ENCODE peak calls at places on chromosomes 7 and 10, in ten cellular contexts. One of them, this sample, is unnamed.

GRCh38 chr10:121681982-121682687 is 83.9 kb upstream of the FGFR2 start:
- DNase-seq in stimulated activated naive B cell treated with anti-CD40 and anti-IgM and Interleukin-4, amounts not matched to agents 10 μg/mL and 1 μg/mL and 100 μg/mL, for 72 hours: no peak
- DNase-seq in HT1080: no peak
- DNase-seq in CD4-positive, alpha-beta memory T cell: no peak
- DNase-seq in right atrium auricular region: no peak
- DNase-seq in activated CD4-positive, CD25-positive, alpha-beta regulatory T cell: no peak
- DNase-seq in neuronal stem cell: no peak
- DNase-seq in choroid plexus epithelial cell: no peak
- DNase-seq in stimulated activated CD8-positive, alpha-beta memory T cell treated with anti-CD3 and anti-CD28 coated beads, Interleukin-7, amount 100 ng/mL, for 1 hour: no peak
- DNase-seq in midbrain: peak
- DNase-seq in this sample: no peak

GRCh38 chr10:58435297-58435696 is 50.1 kb downstream of the TFAM start:
- DNase-seq in right atrium auricular region: peak
- DNase-seq in stimulated activated CD8-positive, alpha-beta memory T cell treated with anti-CD3 and anti-CD28 coated beads, Interleukin-7, amount 100 ng/mL, for 1 hour: no peak
- DNase-seq in activated CD4-positive, CD25-positive, alpha-beta regulatory T cell: no peak
- DNase-seq in stimulated activated naive B cell treated with anti-CD40 and anti-IgM and Interleukin-4, amounts not matched to agents 10 μg/mL and 1 μg/mL and 100 μg/mL, for 72 hours: no peak
- DNase-seq in choroid plexus epithelial cell: peak
- DNase-seq in neuronal stem cell: no peak
- DNase-seq in CD4-positive, alpha-beta memory T cell: no peak
- DNase-seq in midbrain: no peak
- DNase-seq in HT1080: peak
- DNase-seq in this sample: no peak

GRCh38 chr7:159227433-159227832 is 82.8 kb upstream of the VIPR2 start:
- DNase-seq in HT1080: no peak
- DNase-seq in stimulated activated CD8-positive, alpha-beta memory T cell treated with anti-CD3 and anti-CD28 coated beads, Interleukin-7, amount 100 ng/mL, for 1 hour: no peak
- DNase-seq in choroid plexus epithelial cell: no peak
- DNase-seq in midbrain: no peak
- DNase-seq in right atrium auricular region: no peak
- DNase-seq in activated CD4-positive, CD25-positive, alpha-beta regulatory T cell: no peak
- DNase-seq in stimulated activated naive B cell treated with anti-CD40 and anti-IgM and Interleukin-4, amounts not matched to agents 10 μg/mL and 1 μg/mL and 100 μg/mL, for 72 hours: no peak
- DNase-seq in neuronal stem cell: no peak
- DNase-seq in CD4-positive, alpha-beta memory T cell: no peak
- DNase-seq in this sample: no peak

GRCh38 chr7:108459922-108460551 is 3.8 kb upstream of the NRCAM start:
- DNase-seq in choroid plexus epithelial cell: peak
- DNase-seq in activated CD4-positive, CD25-positive, alpha-beta regulatory T cell: no peak
- DNase-seq in neuronal stem cell: no peak
- DNase-seq in stimulated activated CD8-positive, alpha-beta memory T cell treated with anti-CD3 and anti-CD28 coated beads, Interleukin-7, amount 100 ng/mL, for 1 hour: no peak
- DNase-seq in HT1080: peak
- DNase-seq in right atrium auricular region: no peak
- DNase-seq in stimulated activated naive B cell treated with anti-CD40 and anti-IgM and Interleukin-4, amounts not matched to agents 10 μg/mL and 1 μg/mL and 100 μg/mL, for 72 hours: no peak
- DNase-seq in CD4-positive, alpha-beta memory T cell: no peak
- DNase-seq in midbrain: peak
- DNase-seq in this sample: peak

GRCh38 chr7:129730159-129730558 is 118.6 kb downstream of the NRF1 start:
- DNase-seq in right atrium auricular region: no peak
- DNase-seq in HT1080: no peak
- DNase-seq in stimulated activated naive B cell treated with anti-CD40 and anti-IgM and Interleukin-4, amounts not matched to agents 10 μg/mL and 1 μg/mL and 100 μg/mL, for 72 hours: no peak
- DNase-seq in midbrain: no peak
- DNase-seq in choroid plexus epithelial cell: no peak
- DNase-seq in neuronal stem cell: no peak
- DNase-seq in activated CD4-positive, CD25-positive, alpha-beta regulatory T cell: no peak
- DNase-seq in CD4-positive, alpha-beta memory T cell: no peak
- DNase-seq in stimulated activated CD8-positive, alpha-beta memory T cell treated with anti-CD3 and anti-CD28 coated beads, Interleukin-7, amount 100 ng/mL, for 1 hour: no peak
- DNase-seq in this sample: no peak

GRCh38 chr10:91296471-91296870 is 76.0 kb downstream of the PCGF5 start:
- DNase-seq in midbrain: no peak
- DNase-seq in HT1080: peak
- DNase-seq in activated CD4-positive, CD25-positive, alpha-beta regulatory T cell: no peak
- DNase-seq in stimulated activated CD8-positive, alpha-beta memory T cell treated with anti-CD3 and anti-CD28 coated beads, Interleukin-7, amount 100 ng/mL, for 1 hour: no peak
- DNase-seq in right atrium auricular region: no peak
- DNase-seq in stimulated activated naive B cell treated with anti-CD40 and anti-IgM and Interleukin-4, amounts not matched to agents 10 μg/mL and 1 μg/mL and 100 μg/mL, for 72 hours: no peak
- DNase-seq in choroid plexus epithelial cell: peak
- DNase-seq in CD4-positive, alpha-beta memory T cell: no peak
- DNase-seq in neuronal stem cell: no peak
- DNase-seq in this sample: no peak

GRCh38 chr10:36624551-36625100 is 500.8 kb upstream of the ANKRD30A start:
- DNase-seq in right atrium auricular region: no peak
- DNase-seq in stimulated activated naive B cell treated with anti-CD40 and anti-IgM and Interleukin-4, amounts not matched to agents 10 μg/mL and 1 μg/mL and 100 μg/mL, for 72 hours: no peak
- DNase-seq in neuronal stem cell: no peak
- DNase-seq in HT1080: no peak
- DNase-seq in activated CD4-positive, CD25-positive, alpha-beta regulatory T cell: no peak
- DNase-seq in CD4-positive, alpha-beta memory T cell: no peak
- DNase-seq in midbrain: no peak
- DNase-seq in stimulated activated CD8-positive, alpha-beta memory T cell treated with anti-CD3 and anti-CD28 coated beads, Interleukin-7, amount 100 ng/mL, for 1 hour: no peak
- DNase-seq in choroid plexus epithelial cell: no peak
- DNase-seq in this sample: no peak

GRCh38 chr7:4709187-4709586 is 27.1 kb downstream of the FOXK1 start:
- DNase-seq in choroid plexus epithelial cell: no peak
- DNase-seq in stimulated activated naive B cell treated with anti-CD40 and anti-IgM and Interleukin-4, amounts not matched to agents 10 μg/mL and 1 μg/mL and 100 μg/mL, for 72 hours: no peak
- DNase-seq in activated CD4-positive, CD25-positive, alpha-beta regulatory T cell: no peak
- DNase-seq in midbrain: no peak
- DNase-seq in CD4-positive, alpha-beta memory T cell: no peak
- DNase-seq in HT1080: no peak
- DNase-seq in stimulated activated CD8-positive, alpha-beta memory T cell treated with anti-CD3 and anti-CD28 coated beads, Interleukin-7, amount 100 ng/mL, for 1 hour: no peak
- DNase-seq in right atrium auricular region: no peak
- DNase-seq in neuronal stem cell: no peak
- DNase-seq in this sample: no peak

GRCh38 chr10:104342941-104343411 is 4.7 kb upstream of the ITPRIP start:
- DNase-seq in choroid plexus epithelial cell: no peak
- DNase-seq in activated CD4-positive, CD25-positive, alpha-beta regulatory T cell: no peak
- DNase-seq in neuronal stem cell: no peak
- DNase-seq in stimulated activated naive B cell treated with anti-CD40 and anti-IgM and Interleukin-4, amounts not matched to agents 10 μg/mL and 1 μg/mL and 100 μg/mL, for 72 hours: no peak
- DNase-seq in midbrain: no peak
- DNase-seq in CD4-positive, alpha-beta memory T cell: no peak
- DNase-seq in right atrium auricular region: no peak
- DNase-seq in stimulated activated CD8-positive, alpha-beta memory T cell treated with anti-CD3 and anti-CD28 coated beads, Interleukin-7, amount 100 ng/mL, for 1 hour: no peak
- DNase-seq in HT1080: peak
- DNase-seq in this sample: no peak

GRCh38 chr10:26269754-26270153 is 53.2 kb downstream of the GAD2 start:
- DNase-seq in CD4-positive, alpha-beta memory T cell: no peak
- DNase-seq in stimulated activated naive B cell treated with anti-CD40 and anti-IgM and Interleukin-4, amounts not matched to agents 10 μg/mL and 1 μg/mL and 100 μg/mL, for 72 hours: no peak
- DNase-seq in midbrain: peak
- DNase-seq in right atrium auricular region: no peak
- DNase-seq in choroid plexus epithelial cell: peak
- DNase-seq in neuronal stem cell: peak
- DNase-seq in activated CD4-positive, CD25-positive, alpha-beta regulatory T cell: no peak
- DNase-seq in stimulated activated CD8-positive, alpha-beta memory T cell treated with anti-CD3 and anti-CD28 coated beads, Interleukin-7, amount 100 ng/mL, for 1 hour: no peak
- DNase-seq in HT1080: peak
- DNase-seq in this sample: peak

GRCh38 chr10:28833313-28833712 is 156.0 kb downstream of the BAMBI start:
- DNase-seq in neuronal stem cell: no peak
- DNase-seq in right atrium auricular region: no peak
- DNase-seq in HT1080: no peak
- DNase-seq in choroid plexus epithelial cell: peak
- DNase-seq in activated CD4-positive, CD25-positive, alpha-beta regulatory T cell: no peak
- DNase-seq in stimulated activated naive B cell treated with anti-CD40 and anti-IgM and Interleukin-4, amounts not matched to agents 10 μg/mL and 1 μg/mL and 100 μg/mL, for 72 hours: no peak
- DNase-seq in CD4-positive, alpha-beta memory T cell: no peak
- DNase-seq in stimulated activated CD8-positive, alpha-beta memory T cell treated with anti-CD3 and anti-CD28 coated beads, Interleukin-7, amount 100 ng/mL, for 1 hour: no peak
- DNase-seq in midbrain: no peak
- DNase-seq in this sample: no peak

GRCh38 chr7:40162516-40162915 is 27.7 kb downstream of the SUGCT start:
- DNase-seq in HT1080: peak
- DNase-seq in midbrain: no peak
- DNase-seq in choroid plexus epithelial cell: peak
- DNase-seq in right atrium auricular region: no peak
- DNase-seq in CD4-positive, alpha-beta memory T cell: no peak
- DNase-seq in activated CD4-positive, CD25-positive, alpha-beta regulatory T cell: no peak
- DNase-seq in stimulated activated naive B cell treated with anti-CD40 and anti-IgM and Interleukin-4, amounts not matched to agents 10 μg/mL and 1 μg/mL and 100 μg/mL, for 72 hours: no peak
- DNase-seq in neuronal stem cell: no peak
- DNase-seq in stimulated activated CD8-positive, alpha-beta memory T cell treated with anti-CD3 and anti-CD28 coated beads, Interleukin-7, amount 100 ng/mL, for 1 hour: no peak
- DNase-seq in this sample: no peak